ENCODE peak calls at places on chromosomes 13 and 19, in four cellular contexts. L is H1, V is IMR-90, S is mesendoderm. K is an unnamed sample.

GRCh38 chr13:106561551-106562170 is 6.3 kb downstream of the ARGLU1 start:
- DNase-seq in L (no peak), V (peak), S (peak), K (no peak)

GRCh38 chr19:53394522-53394973 is 401 bp upstream of the ZNF765 start:
- DNase-seq in L (no peak), V (peak), S (peak), K (peak)

GRCh38 chr13:106610511-106610910 is 42.6 kb upstream of the ARGLU1 start:
- DNase-seq in L (no peak), V (peak), S (no peak), K (no peak)

GRCh38 chr13:51988988-51989618 is 22.1 kb downstream of the ATP7B start:
- DNase-seq in L (no peak), V (no peak), S (no peak), K (no peak)

GRCh38 chr13:94712287-94712811 is at the start of gene SOX21:
- DNase-seq in L (peak), V (no peak), S (peak), K (peak)

GRCh38 chr13:23876265-23876664 is 12.9 kb downstream of the MIPEP start:
- DNase-seq in L (no peak), V (peak), S (peak), K (no peak)

GRCh38 chr19:44142014-44142523 is 715 bp downstream of the ZNF234 start:
- DNase-seq in L (peak), V (peak), S (no peak), K (no peak)

GRCh38 chr13:83975668-83976165 is 93.4 kb upstream of the SLITRK1 start:
- DNase-seq in L (no peak), V (no peak), S (no peak), K (no peak)

GRCh38 chr19:17402982-17403855 is 2.2 kb downstream of the BST2 start:
- DNase-seq in L (peak), V (no peak), S (peak), K (peak)

GRCh38 chr13:106566682-106567420 is 1.1 kb downstream of the ARGLU1 start:
- DNase-seq in L (no peak), V (peak), S (peak), K (peak)

GRCh38 chr13:81779896-81780295 is 1439.0 kb upstream of the SPRY2 start:
- DNase-seq in L (no peak), V (no peak), S (no peak), K (no peak)

GRCh38 chr13:91280806-91281205 is 66.7 kb upstream of the MIR17HG start:
- DNase-seq in L (no peak), V (no peak), S (no peak), K (no peak)

GRCh38 chr13:76795701-76796695 is 90.2 kb downstream of the KCTD12 start:
- DNase-seq in L (no peak), V (peak), S (no peak), K (no peak)

GRCh38 chr13:43006893-43007631 is 15.0 kb upstream of the EPSTI1 start:
- DNase-seq in L (no peak), V (peak), S (peak), K (no peak)

GRCh38 chr13:102838982-102839381 is 6.8 kb upstream of the ERCC5 start:
- DNase-seq in L (no peak), V (no peak), S (no peak), K (no peak)

GRCh38 chr13:96963786-96964475 is 30.3 kb downstream of the OXGR1 start:
- DNase-seq in L (no peak), V (no peak), S (no peak), K (no peak)

GRCh38 chr19:46107371-46107770 is 17.1 kb downstream of the IGFL3 start:
- DNase-seq in L (no peak), V (peak), S (no peak), K (no peak)

GRCh38 chr19:1026189-1027019 is at the start of gene CNN2:
- DNase-seq in L (peak), V (peak), S (peak), K (peak)

GRCh38 chr19:10104130-10104513 is 1.6 kb upstream of the ANGPTL6 start:
- DNase-seq in L (no peak), V (no peak), S (no peak), K (no peak)

GRCh38 chr19:31328238-31328637 is 21.0 kb downstream of the TSHZ3 start:
- DNase-seq in L (no peak), V (no peak), S (no peak), K (no peak)

GRCh38 chr13:97542102-97542501 is 108.1 kb downstream of the RAP2A start:
- DNase-seq in L (no peak), V (peak), S (no peak), K (no peak)

GRCh38 chr19:12833747-12834417 is 497 bp downstream of the RTBDN start:
- DNase-seq in L (peak), V (no peak), S (peak), K (peak)

GRCh38 chr13:48573213-48573612 is 40.3 kb upstream of the RCBTB2 start:
- DNase-seq in L (no peak), V (no peak), S (no peak), K (no peak)

GRCh38 chr19:6023085-6023682 is 45.2 kb upstream of the RANBP3 start:
- DNase-seq in L (no peak), V (peak), S (no peak), K (no peak)

GRCh38 chr19:14265285-14266036 is 59.5 kb upstream of the ADGRL1 start:
- DNase-seq in L (peak), V (no peak), S (peak), K (peak)
- H4K5ac ChIP-seq in L (peak), V (no peak), S (no peak), K (no peak)

DNA sequence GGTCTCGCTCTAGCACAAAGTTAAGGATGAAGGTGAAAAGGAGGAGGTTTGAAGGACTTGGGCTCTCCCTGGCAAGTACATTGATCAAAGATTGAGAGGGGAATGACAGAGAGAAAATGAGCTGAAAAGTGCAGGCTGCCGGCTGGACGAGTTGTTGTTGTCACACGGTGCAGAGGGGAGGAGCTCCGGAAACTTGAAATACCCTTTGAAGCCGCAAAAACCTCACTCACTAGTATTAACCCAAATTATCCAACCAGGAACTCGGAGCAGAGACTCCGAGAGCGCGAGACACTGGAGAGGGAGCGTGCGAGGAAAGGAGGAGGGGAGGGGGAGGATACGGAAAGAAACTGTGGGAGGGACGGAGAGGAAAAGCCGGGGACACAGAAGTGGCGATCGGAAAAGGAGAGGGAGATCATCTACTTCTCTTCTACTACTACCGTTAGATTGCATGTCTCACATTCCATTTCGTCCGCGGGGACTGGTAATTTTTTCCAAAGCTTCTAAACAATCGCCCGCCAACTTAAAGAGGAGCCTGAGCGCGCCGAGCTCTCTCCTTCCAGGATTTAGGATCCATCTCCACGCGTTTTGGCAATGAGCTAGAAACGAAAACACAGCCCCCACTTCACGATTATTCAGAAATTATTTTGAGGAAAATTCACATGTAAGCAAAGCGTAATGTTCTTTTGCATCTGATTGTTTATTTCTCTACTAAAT is at the start of gene DACH1:
- DNase-seq in L (peak), V (peak), S (peak), K (peak)
- H3K23ac ChIP-seq in L (no peak), V (no peak), S (peak), K (no peak)

GRCh38 chr13:49935171-49936084 is 712 bp downstream of the SPRYD7 start:
- DNase-seq in L (no peak), V (peak), S (peak), K (peak)
- H2BK15ac ChIP-seq in L (no peak), V (no peak), S (no peak), K (no peak)

GRCh38 chr19:3296446-3296845 is 69.9 kb upstream of the NFIC start:
- DNase-seq in L (no peak), V (no peak), S (no peak), K (no peak)
- H4K5ac ChIP-seq in L (no peak), V (no peak), S (no peak), K (no peak)

DNA sequence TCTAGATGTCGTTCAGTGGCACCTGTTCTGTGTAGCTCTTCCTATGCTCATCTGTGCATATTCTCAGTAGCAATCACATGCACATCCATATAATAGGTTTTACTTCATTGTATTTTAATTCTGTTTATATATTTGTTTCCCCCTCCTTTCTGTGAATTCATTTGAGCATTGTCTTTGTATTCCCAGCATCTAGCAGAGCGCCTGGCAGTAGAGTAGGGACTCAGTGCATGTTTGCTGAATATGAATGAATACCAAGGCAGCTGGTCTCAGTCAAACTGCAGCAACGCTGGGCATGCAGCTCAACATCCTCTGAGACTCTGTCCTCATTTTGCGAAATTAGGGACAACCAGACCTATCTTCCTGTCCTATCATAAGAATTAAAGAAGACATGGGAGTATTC is 330.1 kb downstream of the SPRY2 start:
- DNase-seq in L (no peak), V (no peak), S (no peak), K (no peak)
- H3K23ac ChIP-seq in L (no peak), V (no peak), S (no peak), K (no peak)

GRCh38 chr19:40590464-40591265 is 10.5 kb upstream of the LTBP4 start:
- DNase-seq in L (no peak), V (no peak), S (no peak), K (no peak)
- H2BK15ac ChIP-seq in L (no peak), V (no peak), S (no peak), K (no peak)

K was measured in H9.